ENCODE peak calls at places on chromosomes 6 and 20, in five cellular contexts. U is Peyer's patch, D is spleen, T is uterus, S is adrenal gland. F is an unnamed sample. For H3K4me1, the result is how much of the 10 kb centered on the place peaks cover.

GRCh38 chr6:16582437-16583150 is 178.7 kb downstream of the ATXN1 start:
- DNase-seq in S (no peak), T (no peak), U (no peak), D (no peak), F (no peak)

GRCh38 chr20:19233025-19233794 is 20.8 kb downstream of the SLC24A3 start:
- DNase-seq in U (no peak), D (no peak), S (peak), T (peak), F (no peak)

GRCh38 chr6:1028744-1029143 is 283.2 kb upstream of the FOXQ1 start:
- DNase-seq in U (no peak), S (no peak), D (peak), T (no peak), F (no peak)

GRCh38 chr6:108947114-108947854 is 99.1 kb downstream of the ARMC2 start:
- DNase-seq in U (no peak), D (no peak), S (peak), T (no peak), F (no peak)

GRCh38 chr6:161890959-161891358 is 617.1 kb upstream of the AGPAT4 start:
- DNase-seq in U (no peak), D (no peak), S (no peak), T (no peak), F (no peak)

GRCh38 chr6:33621396-33622388 is 570 bp downstream of the ITPR3 start:
- DNase-seq in D (peak), S (peak), T (peak), U (peak), F (peak)

GRCh38 chr6:115004982-115005381 is 662.2 kb upstream of the HS3ST5 start:
- DNase-seq in D (no peak), U (no peak), S (no peak), T (no peak), F (no peak)

GRCh38 chr6:20438462-20439070 is 36.9 kb downstream of the E2F3 start:
- DNase-seq in T (no peak), D (no peak), S (no peak), U (no peak), F (no peak)

GRCh38 chr6:92231220-92231701 is 1188.1 kb downstream of the EPHA7 start:
- DNase-seq in T (no peak), U (no peak), D (no peak), S (no peak), F (no peak)

GRCh38 chr6:116406678-116407345 is 36.1 kb downstream of the DSE start:
- DNase-seq in U (no peak), T (no peak), S (no peak), D (no peak), F (no peak)
- H3K4me1 ChIP-seq in U (under half), T (under half), S (under half), D (half or more), F (under half)

DNA sequence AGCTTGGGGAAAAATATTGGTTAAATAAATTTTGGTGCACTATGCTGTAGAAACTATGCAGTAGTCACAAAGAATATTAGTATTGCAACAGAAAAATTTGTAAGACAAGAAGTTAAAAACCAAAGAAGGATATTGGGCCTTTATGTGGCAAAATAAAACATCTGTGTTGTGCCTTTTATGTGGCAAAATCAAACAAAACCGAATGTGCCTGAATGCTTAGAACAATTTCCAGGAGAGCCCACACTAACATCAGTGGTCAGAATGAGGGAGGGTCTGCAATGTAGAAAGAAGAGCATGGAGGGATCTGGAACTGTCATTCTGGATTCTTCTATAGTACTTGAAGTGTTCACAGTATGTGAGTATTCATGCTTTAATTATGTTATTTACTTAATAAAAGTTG is 75.2 kb downstream of the L3MBTL3 start:
- DNase-seq in T (no peak), U (no peak), S (no peak), D (no peak), F (no peak)
- TF ChIP-seq POLR2A in T (no peak), U (no peak), S (no peak), D (no peak), F (no peak)

DNA sequence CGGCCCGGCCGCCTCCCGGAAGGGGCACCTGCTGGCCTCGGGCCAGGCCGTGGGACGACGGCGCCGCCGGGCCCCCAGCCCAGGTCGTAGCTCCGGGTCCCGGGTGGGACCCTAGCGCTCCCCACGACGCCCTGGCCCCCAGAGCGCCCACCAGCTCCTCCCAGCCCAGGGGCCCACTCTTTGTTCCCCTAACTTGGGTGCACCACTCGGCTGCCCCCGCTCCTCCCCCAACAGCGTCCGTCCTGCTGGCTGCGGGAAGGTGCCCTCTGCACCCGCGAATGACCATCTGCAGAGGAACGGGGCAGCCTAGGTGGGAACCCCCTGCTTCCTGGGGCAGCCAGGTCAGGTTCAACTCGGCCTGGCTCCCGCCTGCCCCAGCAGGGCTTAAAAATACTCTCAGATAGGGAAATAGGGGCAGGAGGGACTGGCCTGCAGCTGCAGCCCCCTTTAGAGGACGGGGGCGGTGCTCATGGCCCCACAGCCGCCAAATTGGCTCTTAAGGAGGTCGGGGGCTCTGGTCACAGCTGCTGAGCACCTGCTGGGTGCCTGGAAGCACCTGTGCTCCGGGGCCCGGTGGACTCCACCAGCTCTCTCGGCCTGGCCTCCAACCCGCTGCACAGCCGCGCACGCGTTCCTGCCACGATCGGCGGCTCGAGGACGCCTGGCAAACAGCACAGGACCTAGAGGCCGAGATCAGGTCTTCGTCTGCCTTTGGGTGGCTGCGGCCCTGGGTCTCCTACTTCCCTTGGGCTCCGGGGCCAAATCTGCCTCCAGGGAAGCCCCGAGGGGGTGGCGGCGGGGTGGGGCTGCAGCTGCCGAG is 581 bp upstream of the LAMA5 start:
- DNase-seq in D (no peak), U (no peak), S (peak), T (peak), F (peak)
- H3K4me1 ChIP-seq in D (under half), U (half or more), S (half or more), T (under half), F (half or more)

GRCh38 chr6:38638941-38639497 is 710 bp downstream of the BTBD9 start:
- DNase-seq in D (no peak), S (peak), U (peak), T (no peak), F (peak)

GRCh38 chr6:38637756-38638155 is 2.0 kb downstream of the BTBD9 start:
- DNase-seq in U (no peak), T (no peak), S (no peak), D (no peak), F (no peak)

GRCh38 chr6:38639498-38640215 is at the start of gene BTBD9:
- DNase-seq in T (peak), S (peak), U (peak), D (peak), F (peak)

GRCh38 chr6:38636027-38636426 is 3.7 kb downstream of the BTBD9 start:
- DNase-seq in D (no peak), U (no peak), T (no peak), S (no peak), F (no peak)

GRCh38 chr6:38640216-38640909 is 634 bp upstream of the BTBD9 start:
- DNase-seq in D (peak), U (peak), S (peak), T (no peak), F (no peak)
- TF ChIP-seq POLR2A in D (no peak), U (no peak), S (no peak), T (no peak), F (no peak)

GRCh38 chr6:52554684-52555280 is 22.1 kb downstream of the TRAM2 start:
- DNase-seq in U (no peak), T (no peak), D (no peak), S (no peak), F (no peak)
- H3K4me1 ChIP-seq in U (under half), T (under half), D (under half), S (under half), F (half or more)

GRCh38 chr6:42938987-42939809 is 9.9 kb downstream of the CNPY3 start:
- DNase-seq in D (no peak), T (no peak), S (no peak), U (peak), F (no peak)
- TF ChIP-seq POLR2A in D (no peak), T (no peak), S (no peak), U (peak), F (no peak)

F was measured in heart left ventricle.